ENCODE peak calls at places on chromosomes 3 and 15, in eight cellular contexts. U is body of pancreas, M is tibial nerve, E is adrenal gland, W is K562, G is A549, R is gastrocnemius medialis, B is breast epithelium. Y is an unnamed sample.

GRCh38 chr3:127624074-127624473 is 4.9 kb upstream of the PODXL2 start:
- DNase-seq in U (no peak), M (no peak), E (no peak), W (no peak), G (no peak), R (no peak), B (no peak), Y (no peak)

GRCh38 chr3:129343643-129344360 is 65.1 kb downstream of the HMCES start:
- DNase-seq in U (peak; percentile 64), M (no peak), E (peak; percentile 36), W (peak; percentile 66), G (peak; percentile 44), R (no peak), B (no peak), Y (no peak)

GRCh38 chr15:37698679-37699078 is 235.8 kb upstream of the TMCO5A start:
- DNase-seq in U (no peak), M (no peak), E (no peak), W (no peak), G (no peak), R (no peak), B (no peak), Y (no peak)

GRCh38 chr3:50264389-50264963 is 4.5 kb upstream of the SEMA3B start:
- DNase-seq in U (peak; percentile 85), M (peak; percentile 54), E (peak; percentile 90), W (peak; percentile 43), G (peak; percentile 48), R (no peak), B (peak; percentile 93), Y (no peak)

GRCh38 chr3:172261053-172261452 is 187.2 kb downstream of the GHSR start:
- DNase-seq in U (no peak), M (no peak), E (no peak), W (no peak), G (no peak), R (no peak), B (no peak), Y (no peak)

GRCh38 chr3:20773320-20773984 is 587.4 kb upstream of the SGO1 start:
- DNase-seq in U (no peak), M (no peak), E (no peak), W (no peak), G (no peak), R (no peak), B (no peak), Y (no peak)

GRCh38 chr3:120214161-120214560 is 70.9 kb downstream of the GPR156 start:
- DNase-seq in U (no peak), M (no peak), E (peak; percentile 64), W (no peak), G (no peak), R (no peak), B (no peak), Y (no peak)

GRCh38 chr15:50051811-50052419 is 67.1 kb downstream of the ATP8B4 start:
- DNase-seq in U (peak; percentile 46), M (peak; percentile 27), E (peak; percentile 48), W (peak; percentile 19), G (peak; percentile 49), R (peak; percentile 25), B (peak; percentile 33), Y (no peak)

GRCh38 chr3:105364113-105364512 is 2.6 kb upstream of the ALCAM start:
- DNase-seq in U (no peak), M (no peak), E (no peak), W (no peak), G (no peak), R (no peak), B (no peak), Y (no peak)

GRCh38 chr15:68271854-68272471 is 5.6 kb upstream of the FEM1B start:
- DNase-seq in U (peak; percentile 42), M (no peak), E (peak; percentile 81), W (no peak), G (peak; percentile 77), R (peak; percentile 71), B (peak; percentile 96), Y (no peak)

GRCh38 chr15:96344706-96345559 is 14.4 kb downstream of the NR2F2 start:
- DNase-seq in U (no peak), M (no peak), E (peak; percentile 13), W (no peak), G (no peak), R (no peak), B (no peak), Y (no peak)

GRCh38 chr3:183822631-183823030 is 2.7 kb downstream of the MAP6D1 start:
- DNase-seq in U (no peak), M (no peak), E (no peak), W (no peak), G (no peak), R (no peak), B (no peak), Y (peak; percentile 47)

GRCh38 chr3:85254738-85255137 is 295.9 kb downstream of the CADM2 start:
- DNase-seq in U (no peak), M (no peak), E (no peak), W (no peak), G (no peak), R (no peak), B (no peak), Y (no peak)

GRCh38 chr15:84721381-84721780 is 5.4 kb upstream of the SEC11A start:
- DNase-seq in U (no peak), M (no peak), E (no peak), W (no peak), G (no peak), R (no peak), B (no peak), Y (no peak)

GRCh38 chr3:112333386-112334334 is 704 bp downstream of the CD200 start:
- DNase-seq in U (no peak), M (no peak), E (no peak), W (no peak), G (no peak), R (no peak), B (no peak), Y (peak; percentile 76)

GRCh38 chr15:45424429-45424828 is 46.1 kb upstream of the GATM start:
- DNase-seq in U (no peak), M (no peak), E (no peak), W (no peak), G (no peak), R (no peak), B (no peak), Y (no peak)

GRCh38 chr15:50066202-50066601 is 52.8 kb downstream of the ATP8B4 start:
- DNase-seq in U (no peak), M (no peak), E (no peak), W (no peak), G (peak; percentile 18), R (no peak), B (no peak), Y (no peak)

GRCh38 chr3:95615592-95616310 is 1198.6 kb upstream of the EPHA6 start:
- DNase-seq in U (no peak), M (no peak), E (no peak), W (no peak), G (no peak), R (no peak), B (no peak), Y (no peak)

GRCh38 chr3:12982619-12983101 is 90.6 kb downstream of the IQSEC1 start:
- DNase-seq in U (no peak), M (no peak), E (no peak), W (no peak), G (no peak), R (no peak), B (no peak), Y (peak; percentile 71)

GRCh38 chr3:52240059-52240885 is 1.3 kb upstream of the TWF2 start:
- DNase-seq in U (peak; percentile 68), M (peak; percentile 54), E (peak; percentile 85), W (peak; percentile 33), G (no peak), R (peak; percentile 81), B (peak; percentile 58), Y (peak; percentile 69)

GRCh38 chr15:41972341-41973237 is at the start of gene EHD4:
- DNase-seq in U (peak; percentile 100), M (peak; percentile 91), E (peak; percentile 99), W (peak; percentile 96), G (peak; percentile 95), R (peak; percentile 96), B (peak; percentile 99), Y (peak; percentile 99)
- TF ChIP-seq POLR2A in U (peak; percentile 91), M (peak; percentile 51), E (peak; percentile 70), W (peak; percentile 84), G (peak; percentile 68), R (peak; percentile 82), B (peak; percentile 87), Y (peak; percentile 22)

GRCh38 chr3:125556314-125556713 is 36.3 kb upstream of the SNX4 start:
- DNase-seq in U (no peak), M (no peak), E (no peak), W (no peak), G (no peak), R (no peak), B (no peak), Y (no peak)
- H3K27ac ChIP-seq in U (no peak overlapping the region), M (no peak overlapping the region), E (no peak overlapping the region), W (no peak overlapping the region), G (no peak overlapping the region), R (no peak overlapping the region), B (no peak overlapping the region), Y (no peak overlapping the region)

DNA sequence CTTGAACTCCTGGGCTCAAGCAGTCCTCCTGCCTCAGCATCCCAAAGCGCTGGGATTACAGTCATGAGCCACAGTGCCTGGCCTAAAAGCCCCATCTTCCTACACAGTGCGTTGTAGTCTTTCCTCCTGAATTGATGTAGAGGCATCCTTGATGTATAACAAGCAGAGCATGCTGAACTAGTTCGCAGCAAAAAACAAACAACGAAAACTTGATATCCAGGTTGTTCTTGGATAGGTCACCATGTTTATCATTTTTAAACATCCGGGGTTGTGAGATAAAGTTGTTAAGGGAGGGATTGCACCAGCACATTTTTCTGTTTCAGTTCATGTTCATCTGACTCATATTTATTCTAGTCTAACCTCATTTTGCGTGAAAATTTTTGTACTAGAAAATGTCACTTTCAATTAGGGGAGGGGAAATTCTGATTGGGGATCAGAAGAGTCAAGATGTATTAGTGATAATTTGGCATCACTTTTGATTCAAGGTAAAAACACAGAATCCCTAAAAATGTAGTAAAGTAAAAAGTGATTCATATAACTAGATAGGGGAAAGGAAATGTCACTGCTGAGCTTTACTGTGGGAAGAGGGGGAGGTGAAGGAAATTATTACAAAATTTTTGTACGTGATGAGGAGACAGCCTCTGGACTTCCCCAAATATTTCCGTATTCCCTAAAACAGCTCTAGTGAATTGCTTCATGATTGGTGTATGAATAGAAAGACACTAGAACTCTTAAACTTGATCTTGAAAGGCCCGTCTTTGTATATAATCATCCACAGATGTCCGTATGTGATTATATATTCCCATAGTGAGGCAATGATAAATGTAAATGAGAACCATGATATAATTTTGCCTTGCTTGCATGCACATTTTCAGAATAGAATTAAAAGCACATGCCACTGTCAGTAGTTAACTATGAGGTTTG is 22.9 kb downstream of the RAB8B start:
- DNase-seq in U (no peak), M (no peak), E (no peak), W (peak; percentile 39), G (no peak), R (no peak), B (no peak), Y (no peak)
- TF ChIP-seq POLR2A in U (no peak), M (no peak), E (no peak), W (no peak), G (no peak), R (no peak), B (no peak), Y (no peak)

DNA sequence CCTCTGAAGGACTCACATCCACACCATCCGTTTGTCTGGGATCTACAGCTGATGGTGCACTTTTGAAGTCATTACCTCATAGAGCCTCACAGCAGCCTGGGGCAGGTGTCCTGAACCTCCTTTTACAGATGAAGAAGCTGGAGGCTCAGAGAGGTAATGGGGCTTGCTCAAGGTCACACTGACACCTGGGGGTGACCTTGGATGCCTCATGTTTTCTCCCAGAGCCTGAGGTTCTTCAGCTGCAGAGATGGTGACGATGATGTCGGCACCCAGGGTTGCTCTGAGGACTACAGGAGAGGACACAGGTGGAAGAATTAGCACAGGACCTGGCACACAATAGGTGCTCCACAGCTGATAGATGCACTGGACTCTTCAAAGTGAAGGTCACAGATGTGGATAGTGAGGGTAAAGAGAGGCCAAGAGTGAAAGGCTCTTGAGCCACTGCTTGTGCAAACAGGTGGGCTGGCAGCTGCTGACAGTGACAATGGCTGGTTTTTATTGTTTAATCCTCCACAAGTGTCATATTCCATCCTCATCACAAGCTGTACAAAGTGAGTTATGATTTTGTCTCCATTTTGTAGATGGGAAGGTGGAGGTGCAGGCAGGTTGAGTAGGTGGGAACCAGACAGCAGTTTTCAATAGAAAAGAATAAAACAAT is 17.4 kb upstream of the ATP2B2 start:
- DNase-seq in U (no peak), M (no peak), E (no peak), W (no peak), G (no peak), R (no peak), B (no peak), Y (no peak)
- H3K27ac ChIP-seq in U (no peak overlapping the region), M (no peak overlapping the region), E (no peak overlapping the region), W (no peak overlapping the region), G (no peak overlapping the region), R (no peak overlapping the region), B (no peak overlapping the region), Y (no peak overlapping the region)

Y was measured in spleen.